ENCODE peak calls at places on chromosomes 4 and X, in seven cellular contexts. One of them, this sample, is unnamed.

GRCh38 chr4:8276358-8277240 is 7.0 kb downstream of the HTRA3 start:
- DNase-seq in ureter: no peak
- DNase-seq in A172: no peak
- DNase-seq in hypothalamus: no peak
- DNase-seq in activated CD4-positive, alpha-beta T cell treated with anti-CD3 and anti-CD28 coated beads for 1 hour: no peak
- DNase-seq in activated T-cell treated with anti-CD3 and anti-CD28 coated beads, Interleukin-2, amount 50 U/mL, for 72 hours: no peak
- DNase-seq in head of caudate nucleus: no peak
- DNase-seq in this sample: peak

GRCh38 chr4:101288365-101289145 is 58.8 kb downstream of the PPP3CA start:
- DNase-seq in ureter: no peak
- DNase-seq in A172: no peak
- DNase-seq in hypothalamus: no peak
- DNase-seq in activated CD4-positive, alpha-beta T cell treated with anti-CD3 and anti-CD28 coated beads for 1 hour: no peak
- DNase-seq in activated T-cell treated with anti-CD3 and anti-CD28 coated beads, Interleukin-2, amount 50 U/mL, for 72 hours: no peak
- DNase-seq in head of caudate nucleus: no peak
- DNase-seq in this sample: no peak

GRCh38 chr4:63578383-63578782 is 830.9 kb downstream of the TECRL start:
- DNase-seq in ureter: no peak
- DNase-seq in A172: no peak
- DNase-seq in hypothalamus: no peak
- DNase-seq in activated CD4-positive, alpha-beta T cell treated with anti-CD3 and anti-CD28 coated beads for 1 hour: no peak
- DNase-seq in activated T-cell treated with anti-CD3 and anti-CD28 coated beads, Interleukin-2, amount 50 U/mL, for 72 hours: no peak
- DNase-seq in head of caudate nucleus: no peak
- DNase-seq in this sample: no peak

GRCh38 chr4:82630079-82630478 is 68.3 kb upstream of the TMEM150C start:
- DNase-seq in ureter: no peak
- DNase-seq in A172: no peak
- DNase-seq in hypothalamus: no peak
- DNase-seq in activated CD4-positive, alpha-beta T cell treated with anti-CD3 and anti-CD28 coated beads for 1 hour: no peak
- DNase-seq in activated T-cell treated with anti-CD3 and anti-CD28 coated beads, Interleukin-2, amount 50 U/mL, for 72 hours: no peak
- DNase-seq in head of caudate nucleus: no peak
- DNase-seq in this sample: no peak

GRCh38 chrX:131621650-131622049 is 77.8 kb downstream of the OR13H1 start:
- DNase-seq in ureter: no peak
- DNase-seq in A172: peak
- DNase-seq in hypothalamus: no peak
- DNase-seq in activated CD4-positive, alpha-beta T cell treated with anti-CD3 and anti-CD28 coated beads for 1 hour: no peak
- DNase-seq in activated T-cell treated with anti-CD3 and anti-CD28 coated beads, Interleukin-2, amount 50 U/mL, for 72 hours: no peak
- DNase-seq in head of caudate nucleus: no peak
- DNase-seq in this sample: no peak

GRCh38 chr4:145177906-145178538 is 2.4 kb downstream of the OTUD4 start:
- DNase-seq in ureter: no peak
- DNase-seq in A172: peak
- DNase-seq in hypothalamus: no peak
- DNase-seq in activated CD4-positive, alpha-beta T cell treated with anti-CD3 and anti-CD28 coated beads for 1 hour: no peak
- DNase-seq in activated T-cell treated with anti-CD3 and anti-CD28 coated beads, Interleukin-2, amount 50 U/mL, for 72 hours: no peak
- DNase-seq in head of caudate nucleus: no peak
- DNase-seq in this sample: no peak

GRCh38 chr4:180710643-180711337 is 1532.4 kb upstream of the TENM3 start:
- DNase-seq in ureter: no peak
- DNase-seq in A172: no peak
- DNase-seq in hypothalamus: no peak
- DNase-seq in activated CD4-positive, alpha-beta T cell treated with anti-CD3 and anti-CD28 coated beads for 1 hour: no peak
- DNase-seq in activated T-cell treated with anti-CD3 and anti-CD28 coated beads, Interleukin-2, amount 50 U/mL, for 72 hours: no peak
- DNase-seq in head of caudate nucleus: no peak
- DNase-seq in this sample: no peak

GRCh38 chr4:126630171-126630570 is 1002.6 kb upstream of the INTU start:
- DNase-seq in ureter: no peak
- DNase-seq in A172: no peak
- DNase-seq in hypothalamus: no peak
- DNase-seq in activated CD4-positive, alpha-beta T cell treated with anti-CD3 and anti-CD28 coated beads for 1 hour: no peak
- DNase-seq in activated T-cell treated with anti-CD3 and anti-CD28 coated beads, Interleukin-2, amount 50 U/mL, for 72 hours: no peak
- DNase-seq in head of caudate nucleus: no peak
- DNase-seq in this sample: no peak

GRCh38 chrX:10939384-10939783 is 171.7 kb upstream of the HCCS start:
- DNase-seq in ureter: no peak
- DNase-seq in A172: peak
- DNase-seq in hypothalamus: no peak
- DNase-seq in activated CD4-positive, alpha-beta T cell treated with anti-CD3 and anti-CD28 coated beads for 1 hour: no peak
- DNase-seq in activated T-cell treated with anti-CD3 and anti-CD28 coated beads, Interleukin-2, amount 50 U/mL, for 72 hours: no peak
- DNase-seq in head of caudate nucleus: no peak
- DNase-seq in this sample: no peak

GRCh38 chrX:70046978-70047377 is 2.8 kb downstream of the AWAT2 start:
- DNase-seq in ureter: no peak
- DNase-seq in A172: peak
- DNase-seq in hypothalamus: no peak
- DNase-seq in activated CD4-positive, alpha-beta T cell treated with anti-CD3 and anti-CD28 coated beads for 1 hour: no peak
- DNase-seq in activated T-cell treated with anti-CD3 and anti-CD28 coated beads, Interleukin-2, amount 50 U/mL, for 72 hours: no peak
- DNase-seq in head of caudate nucleus: no peak
- DNase-seq in this sample: no peak

GRCh38 chr4:146442801-146443200 is 78.9 kb downstream of the SLC10A7 start:
- DNase-seq in ureter: no peak
- DNase-seq in A172: peak
- DNase-seq in hypothalamus: no peak
- DNase-seq in activated CD4-positive, alpha-beta T cell treated with anti-CD3 and anti-CD28 coated beads for 1 hour: no peak
- DNase-seq in activated T-cell treated with anti-CD3 and anti-CD28 coated beads, Interleukin-2, amount 50 U/mL, for 72 hours: no peak
- DNase-seq in head of caudate nucleus: no peak
- DNase-seq in this sample: no peak

GRCh38 chr4:1405636-1406415 is 416 bp downstream of the NKX1-1 start:
- DNase-seq in ureter: no peak
- DNase-seq in A172: no peak
- DNase-seq in hypothalamus: no peak
- DNase-seq in activated CD4-positive, alpha-beta T cell treated with anti-CD3 and anti-CD28 coated beads for 1 hour: no peak
- DNase-seq in activated T-cell treated with anti-CD3 and anti-CD28 coated beads, Interleukin-2, amount 50 U/mL, for 72 hours: no peak
- DNase-seq in head of caudate nucleus: peak
- DNase-seq in this sample: no peak

GRCh38 chr4:124202106-124202505 is 510.4 kb downstream of the ANKRD50 start:
- DNase-seq in ureter: no peak
- DNase-seq in A172: no peak
- DNase-seq in hypothalamus: no peak
- DNase-seq in activated CD4-positive, alpha-beta T cell treated with anti-CD3 and anti-CD28 coated beads for 1 hour: no peak
- DNase-seq in activated T-cell treated with anti-CD3 and anti-CD28 coated beads, Interleukin-2, amount 50 U/mL, for 72 hours: no peak
- DNase-seq in head of caudate nucleus: no peak
- DNase-seq in this sample: no peak

GRCh38 chrX:151505796-151506195 is 57.7 kb upstream of the PASD1 start:
- DNase-seq in ureter: no peak
- DNase-seq in A172: peak
- DNase-seq in hypothalamus: no peak
- DNase-seq in activated CD4-positive, alpha-beta T cell treated with anti-CD3 and anti-CD28 coated beads for 1 hour: no peak
- DNase-seq in activated T-cell treated with anti-CD3 and anti-CD28 coated beads, Interleukin-2, amount 50 U/mL, for 72 hours: peak
- DNase-seq in head of caudate nucleus: no peak
- DNase-seq in this sample: no peak

GRCh38 chr4:7970031-7970946 is 30.6 kb upstream of the AFAP1 start:
- DNase-seq in ureter: no peak
- DNase-seq in A172: peak
- DNase-seq in hypothalamus: no peak
- DNase-seq in activated CD4-positive, alpha-beta T cell treated with anti-CD3 and anti-CD28 coated beads for 1 hour: peak
- DNase-seq in activated T-cell treated with anti-CD3 and anti-CD28 coated beads, Interleukin-2, amount 50 U/mL, for 72 hours: peak
- DNase-seq in head of caudate nucleus: no peak
- DNase-seq in this sample: no peak

GRCh38 chr4:20421586-20421985 is 169.9 kb downstream of the SLIT2 start:
- DNase-seq in ureter: no peak
- DNase-seq in A172: no peak
- DNase-seq in hypothalamus: no peak
- DNase-seq in activated CD4-positive, alpha-beta T cell treated with anti-CD3 and anti-CD28 coated beads for 1 hour: no peak
- DNase-seq in activated T-cell treated with anti-CD3 and anti-CD28 coated beads, Interleukin-2, amount 50 U/mL, for 72 hours: no peak
- DNase-seq in head of caudate nucleus: no peak
- DNase-seq in this sample: no peak

GRCh38 chrX:45322382-45322781 is 121.7 kb upstream of the DIPK2B start:
- DNase-seq in ureter: peak
- DNase-seq in A172: peak
- DNase-seq in hypothalamus: no peak
- DNase-seq in activated CD4-positive, alpha-beta T cell treated with anti-CD3 and anti-CD28 coated beads for 1 hour: no peak
- DNase-seq in activated T-cell treated with anti-CD3 and anti-CD28 coated beads, Interleukin-2, amount 50 U/mL, for 72 hours: peak
- DNase-seq in head of caudate nucleus: peak
- DNase-seq in this sample: no peak

GRCh38 chrX:73767017-73767416 is 204.0 kb downstream of the CHIC1 start:
- DNase-seq in ureter: no peak
- DNase-seq in A172: no peak
- DNase-seq in hypothalamus: no peak
- DNase-seq in activated CD4-positive, alpha-beta T cell treated with anti-CD3 and anti-CD28 coated beads for 1 hour: no peak
- DNase-seq in activated T-cell treated with anti-CD3 and anti-CD28 coated beads, Interleukin-2, amount 50 U/mL, for 72 hours: no peak
- DNase-seq in head of caudate nucleus: no peak
- DNase-seq in this sample: no peak

GRCh38 chrX:101009086-101009485 is 39.6 kb downstream of the ARL13A start:
- DNase-seq in ureter: no peak
- DNase-seq in A172: no peak
- DNase-seq in hypothalamus: no peak
- DNase-seq in activated CD4-positive, alpha-beta T cell treated with anti-CD3 and anti-CD28 coated beads for 1 hour: no peak
- DNase-seq in activated T-cell treated with anti-CD3 and anti-CD28 coated beads, Interleukin-2, amount 50 U/mL, for 72 hours: no peak
- DNase-seq in head of caudate nucleus: no peak
- DNase-seq in this sample: no peak

GRCh38 chr4:1137063-1137771 is 23.9 kb upstream of the RNF212 start:
- DNase-seq in ureter: no peak
- DNase-seq in A172: no peak
- DNase-seq in hypothalamus: no peak
- DNase-seq in activated CD4-positive, alpha-beta T cell treated with anti-CD3 and anti-CD28 coated beads for 1 hour: no peak
- DNase-seq in activated T-cell treated with anti-CD3 and anti-CD28 coated beads, Interleukin-2, amount 50 U/mL, for 72 hours: no peak
- DNase-seq in head of caudate nucleus: no peak
- DNase-seq in this sample: no peak

GRCh38 chr4:148062301-148062950 is 330.5 kb downstream of the ARHGAP10 start:
- DNase-seq in ureter: no peak
- DNase-seq in A172: no peak
- DNase-seq in hypothalamus: no peak
- DNase-seq in activated CD4-positive, alpha-beta T cell treated with anti-CD3 and anti-CD28 coated beads for 1 hour: no peak
- DNase-seq in activated T-cell treated with anti-CD3 and anti-CD28 coated beads, Interleukin-2, amount 50 U/mL, for 72 hours: no peak
- DNase-seq in head of caudate nucleus: no peak
- DNase-seq in this sample: no peak

GRCh38 chrX:106952089-106952488 is 31.9 kb downstream of the CLDN2 start:
- DNase-seq in ureter: no peak
- DNase-seq in A172: no peak
- DNase-seq in hypothalamus: no peak
- DNase-seq in activated CD4-positive, alpha-beta T cell treated with anti-CD3 and anti-CD28 coated beads for 1 hour: no peak
- DNase-seq in activated T-cell treated with anti-CD3 and anti-CD28 coated beads, Interleukin-2, amount 50 U/mL, for 72 hours: no peak
- DNase-seq in head of caudate nucleus: no peak
- DNase-seq in this sample: no peak

GRCh38 chr4:181820518-181820917 is 422.7 kb upstream of the TENM3 start:
- DNase-seq in ureter: no peak
- DNase-seq in A172: no peak
- DNase-seq in hypothalamus: no peak
- DNase-seq in activated CD4-positive, alpha-beta T cell treated with anti-CD3 and anti-CD28 coated beads for 1 hour: no peak
- DNase-seq in activated T-cell treated with anti-CD3 and anti-CD28 coated beads, Interleukin-2, amount 50 U/mL, for 72 hours: no peak
- DNase-seq in head of caudate nucleus: no peak
- DNase-seq in this sample: no peak

GRCh38 chrX:93404121-93404520 is 269.3 kb downstream of the NAP1L3 start:
- DNase-seq in ureter: no peak
- DNase-seq in A172: no peak
- DNase-seq in hypothalamus: no peak
- DNase-seq in activated CD4-positive, alpha-beta T cell treated with anti-CD3 and anti-CD28 coated beads for 1 hour: no peak
- DNase-seq in activated T-cell treated with anti-CD3 and anti-CD28 coated beads, Interleukin-2, amount 50 U/mL, for 72 hours: no peak
- DNase-seq in head of caudate nucleus: no peak
- DNase-seq in this sample: no peak

This sample was measured in NCI-H1694.